ENCODE peak calls at places on chromosome X, in seven cellular contexts. M, E, G, U, R, I and P are unnamed samples.

GRCh38 chrX:50107470-50107869 is 93.3 kb downstream of the AKAP4 start:
- DNase-seq in M (no peak), E (no peak), G (no peak), U (no peak), R (no peak), I (no peak), P (no peak)

GRCh38 chrX:8846271-8846670 is 45.1 kb upstream of the FAM9A start:
- DNase-seq in M (no peak), E (no peak), G (no peak), U (no peak), R (peak; percentile 4), I (no peak), P (no peak)

GRCh38 chrX:74835566-74835965 is 89.7 kb downstream of the NEXMIF start:
- DNase-seq in M (no peak), E (no peak), G (no peak), U (peak; percentile 8), R (no peak), I (no peak), P (no peak)

GRCh38 chrX:8090906-8091305 is 80.2 kb downstream of the VCX2 start:
- DNase-seq in M (no peak), E (no peak), G (no peak), U (no peak), R (no peak), I (no peak), P (no peak)

GRCh38 chrX:20140410-20140809 is 1.2 kb downstream of the EIF1AX start:
- DNase-seq in M (no peak), E (no peak), G (peak; percentile 13), U (no peak), R (no peak), I (no peak), P (no peak)

GRCh38 chrX:55908685-55909212 is 191.2 kb downstream of the RRAGB start:
- DNase-seq in M (peak; percentile 29), E (no peak), G (no peak), U (peak; percentile 30), R (peak; percentile 8), I (no peak), P (peak; percentile 43)

GRCh38 chrX:18210470-18210869 is 10.2 kb downstream of the BEND2 start:
- DNase-seq in M (no peak), E (no peak), G (no peak), U (peak; percentile 7), R (peak; percentile 53), I (no peak), P (no peak)

GRCh38 chrX:20218809-20219505 is 47.8 kb downstream of the RPS6KA3 start:
- DNase-seq in M (no peak), E (no peak), G (no peak), U (no peak), R (peak; percentile 14), I (no peak), P (peak; percentile 3)

GRCh38 chrX:154404625-154405192 is 4.3 kb downstream of the DNASE1L1 start:
- DNase-seq in M (no peak), E (no peak), G (no peak), U (no peak), R (no peak), I (no peak), P (no peak)

GRCh38 chrX:13167444-13168207 is 123.2 kb upstream of the FAM9C start:
- DNase-seq in M (no peak), E (no peak), G (no peak), U (no peak), R (no peak), I (no peak), P (peak; percentile 78)

GRCh38 chrX:112946227-112946626 is 105.6 kb upstream of the AMOT start:
- DNase-seq in M (no peak), E (no peak), G (no peak), U (no peak), R (no peak), I (no peak), P (no peak)

GRCh38 chrX:112945796-112946195 is 105.2 kb upstream of the AMOT start:
- DNase-seq in M (no peak), E (no peak), G (no peak), U (no peak), R (no peak), I (no peak), P (no peak)

GRCh38 chrX:112941209-112941788 is 100.7 kb upstream of the AMOT start:
- DNase-seq in M (no peak), E (peak; percentile 32), G (no peak), U (peak; percentile 70), R (peak; percentile 0), I (no peak), P (no peak)
- TF ChIP-seq CTCF in M (peak; percentile 42), E (peak; percentile 33), G (no peak), U (peak; percentile 42), R (no peak), I (no peak), P (no peak)

GRCh38 chrX:123405231-123405630 is 221.2 kb downstream of the GRIA3 start:
- DNase-seq in M (no peak), E (no peak), G (no peak), U (no peak), R (no peak), I (no peak), P (no peak)

DNA sequence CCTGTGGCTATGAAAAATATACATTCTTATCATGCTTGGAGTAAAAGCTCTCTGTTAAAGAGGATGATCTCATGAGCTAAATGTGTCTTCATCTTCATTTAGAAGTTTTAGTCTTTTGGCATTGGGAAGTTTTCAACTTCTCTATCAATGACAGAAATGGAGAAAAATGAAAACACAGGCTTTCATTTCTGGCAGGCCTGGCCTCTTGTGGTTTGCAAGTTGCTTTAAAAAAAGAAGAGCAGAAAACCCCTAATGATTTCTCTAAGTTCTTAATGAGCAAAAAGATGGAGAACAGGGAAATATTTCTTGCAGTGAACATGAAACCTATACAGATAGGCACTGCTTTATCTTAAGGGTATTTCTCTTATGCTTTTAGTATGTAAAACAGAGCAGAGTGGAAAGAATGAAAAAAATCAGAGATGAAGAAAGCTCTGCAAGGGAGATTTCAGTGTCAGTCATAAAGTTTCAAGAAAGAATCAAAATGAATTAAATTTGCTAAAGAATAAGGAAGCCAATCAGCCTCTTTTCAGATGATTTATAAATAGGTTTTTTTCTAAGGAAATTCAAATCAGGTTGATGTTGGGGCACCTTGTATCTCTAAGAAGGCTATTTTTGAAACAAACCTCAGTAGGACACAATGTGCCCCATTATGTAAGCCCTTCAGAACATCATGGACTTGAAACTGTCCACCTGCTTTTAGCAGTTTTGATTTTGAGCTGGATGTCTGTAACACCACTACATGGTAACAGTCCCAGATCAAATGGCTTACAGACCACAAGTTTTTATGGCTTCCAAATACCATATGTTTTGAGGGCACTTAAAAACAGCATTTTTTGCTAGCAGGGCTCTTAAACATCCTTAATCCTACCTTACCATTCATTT is 225.0 kb downstream of the GRIA3 start:
- DNase-seq in M (no peak), E (peak; percentile 57), G (no peak), U (peak; percentile 31), R (no peak), I (no peak), P (no peak)
- TF ChIP-seq EZH2 in M (no peak), E (no peak), G (no peak), U (no peak), R (no peak), I (no peak), P (no peak)

DNA sequence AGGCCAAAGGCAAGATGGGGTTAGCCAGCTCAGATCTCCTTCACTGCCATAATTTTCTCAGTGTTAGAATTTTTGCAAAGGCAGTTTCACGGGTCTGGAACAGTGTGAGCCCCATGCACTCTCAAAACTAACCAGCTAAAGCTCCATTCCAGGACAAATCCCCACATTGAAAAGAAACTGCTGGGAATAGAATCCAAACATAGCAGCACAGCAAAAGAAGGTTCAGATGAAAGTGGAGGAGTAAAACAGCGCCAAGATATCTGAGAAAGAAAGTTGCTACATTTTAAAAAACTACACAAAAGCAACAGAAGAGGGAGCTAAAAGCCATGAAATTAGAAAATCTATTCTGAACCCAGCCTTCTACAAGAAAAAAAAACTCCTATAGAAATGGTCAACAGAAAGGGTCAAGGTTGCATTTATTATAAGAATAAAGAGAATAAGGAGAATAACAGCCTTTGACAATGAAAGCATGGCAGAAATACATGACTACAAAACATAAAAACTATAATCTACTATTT is 39.6 kb upstream of the SLC7A3 start:
- DNase-seq in M (no peak), E (no peak), G (no peak), U (peak; percentile 34), R (peak; percentile 36), I (no peak), P (peak; percentile 2)
- TF ChIP-seq CTCF in M (peak; percentile 61), E (peak; percentile 30), G (peak; percentile 41), U (peak; percentile 29), R (peak; percentile 15), I (no peak), P (peak; percentile 41)

DNA sequence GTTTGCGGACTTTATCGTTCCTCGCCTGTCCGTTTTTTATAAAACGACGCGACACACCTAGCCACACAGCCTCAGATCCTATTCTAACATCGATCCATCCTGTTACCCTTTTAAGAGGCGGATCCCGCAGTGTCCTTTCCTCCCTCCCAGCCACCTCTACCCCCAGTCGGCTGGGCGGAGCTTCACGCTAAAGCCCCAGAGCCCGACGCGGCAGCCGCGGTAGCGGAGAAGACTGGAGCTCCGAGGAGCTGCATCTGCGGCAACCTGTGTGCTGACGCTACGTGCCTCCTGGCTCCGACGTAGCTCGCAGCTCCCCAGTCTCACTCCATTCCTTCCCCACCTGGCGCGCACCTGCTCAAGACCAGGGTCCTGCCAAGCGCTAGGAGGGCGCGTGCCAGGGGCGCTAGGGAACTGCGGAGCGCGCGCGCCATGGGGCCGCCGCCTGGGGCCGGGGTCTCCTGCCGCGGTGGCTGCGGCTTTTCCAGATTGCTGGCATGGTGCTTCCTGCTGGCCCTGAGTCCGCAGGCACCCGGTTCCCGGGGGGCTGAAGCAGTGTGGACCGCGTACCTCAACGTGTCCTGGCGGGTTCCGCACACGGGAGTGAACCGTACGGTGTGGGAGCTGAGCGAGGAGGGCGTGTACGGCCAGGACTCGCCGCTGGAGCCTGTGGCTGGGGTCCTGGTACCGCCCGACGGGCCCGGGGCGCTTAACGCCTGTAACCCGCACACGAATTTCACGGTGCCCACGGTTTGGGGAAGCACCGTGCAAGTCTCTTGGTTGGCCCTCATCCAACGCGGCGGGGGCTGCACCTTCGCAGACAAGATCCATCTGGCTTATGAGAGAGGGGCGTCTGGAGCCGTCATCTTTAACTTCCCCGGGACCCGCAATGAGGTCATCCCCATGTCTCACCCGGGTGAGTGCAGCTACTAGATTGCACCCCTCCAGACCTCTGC is at the start of gene RNF128:
- DNase-seq in M (peak; percentile 16), E (no peak), G (no peak), U (peak; percentile 9), R (peak; percentile 13), I (peak; percentile 29), P (peak; percentile 83)
- TF ChIP-seq EZH2 in M (no peak), E (no peak), G (no peak), U (no peak), R (no peak), I (peak; percentile 29), P (peak; percentile 57)

DNA sequence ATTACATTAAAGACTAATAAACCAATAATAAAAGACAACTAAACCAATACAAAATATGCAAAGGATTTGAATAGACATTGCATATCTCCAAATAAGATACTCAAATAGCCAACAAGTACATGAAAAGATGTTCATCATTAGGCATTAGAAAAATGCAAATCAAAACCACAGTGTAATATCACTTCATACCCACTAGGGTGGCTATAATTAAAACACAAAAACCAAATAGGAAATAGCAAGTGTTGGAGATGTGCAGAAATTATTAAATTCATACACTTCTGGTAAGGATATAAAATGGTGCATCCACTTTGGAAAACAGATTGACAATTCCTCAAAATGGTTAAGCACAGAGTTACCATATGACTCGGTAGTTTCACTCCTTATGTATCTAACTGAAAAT is 860.8 kb upstream of the DIAPH2 start:
- DNase-seq in M (no peak), E (no peak), G (no peak), U (no peak), R (no peak), I (no peak), P (no peak)
- TF ChIP-seq CTCF in M (peak; percentile 38), E (no peak), G (no peak), U (peak; percentile 8), R (no peak), I (no peak), P (peak; percentile 29)

GRCh38 chrX:10505726-10506125 is 114.7 kb downstream of the MID1 start:
- DNase-seq in M (no peak), E (no peak), G (no peak), U (no peak), R (no peak), I (no peak), P (no peak)
- TF ChIP-seq EZH2 in M (no peak), E (no peak), G (no peak), U (no peak), R (no peak), I (no peak), P (no peak)